ENCODE peak calls at places on chromosomes 11 and 22, in five cellular contexts. One of them, this sample, is unnamed.

GRCh38 chr11:61776561-61777075 is 15.8 kb downstream of the TMEM258 start:
- DNase-seq in skeletal muscle cell: peak
- DNase-seq in NCI-H1694: no peak
- DNase-seq in T-cell: peak
- DNase-seq in GM18507: peak
- DNase-seq in this sample: no peak

GRCh38 chr11:11788067-11788710 is 53.6 kb upstream of the USP47 start:
- DNase-seq in skeletal muscle cell: no peak
- DNase-seq in NCI-H1694: no peak
- DNase-seq in T-cell: no peak
- DNase-seq in GM18507: no peak
- DNase-seq in this sample: no peak

GRCh38 chr11:134207538-134208239 is 16.1 kb downstream of the NCAPD3 start:
- DNase-seq in skeletal muscle cell: no peak
- DNase-seq in NCI-H1694: no peak
- DNase-seq in T-cell: peak
- DNase-seq in GM18507: no peak
- DNase-seq in this sample: peak

GRCh38 chr11:100942016-100942415 is 187.6 kb downstream of the PGR start:
- DNase-seq in skeletal muscle cell: no peak
- DNase-seq in NCI-H1694: no peak
- DNase-seq in T-cell: no peak
- DNase-seq in GM18507: no peak
- DNase-seq in this sample: no peak

GRCh38 chr11:96356837-96357236 is 13.8 kb upstream of the MAML2 start:
- DNase-seq in skeletal muscle cell: no peak
- DNase-seq in NCI-H1694: no peak
- DNase-seq in T-cell: no peak
- DNase-seq in GM18507: no peak
- DNase-seq in this sample: no peak

GRCh38 chr11:15276616-15277015 is 161.9 kb downstream of the INSC start:
- DNase-seq in skeletal muscle cell: no peak
- DNase-seq in NCI-H1694: no peak
- DNase-seq in T-cell: no peak
- DNase-seq in GM18507: no peak
- DNase-seq in this sample: no peak

GRCh38 chr11:30254307-30255298 is 23.8 kb downstream of the FSHB start:
- DNase-seq in skeletal muscle cell: no peak
- DNase-seq in NCI-H1694: no peak
- DNase-seq in T-cell: no peak
- DNase-seq in GM18507: no peak
- DNase-seq in this sample: no peak

GRCh38 chr11:13880719-13881118 is 81.8 kb upstream of the SPON1 start:
- DNase-seq in skeletal muscle cell: no peak
- DNase-seq in NCI-H1694: no peak
- DNase-seq in T-cell: no peak
- DNase-seq in GM18507: no peak
- DNase-seq in this sample: no peak

GRCh38 chr22:22583030-22583429 is 24.0 kb upstream of the PRAME start:
- DNase-seq in skeletal muscle cell: no peak
- DNase-seq in NCI-H1694: no peak
- DNase-seq in T-cell: no peak
- DNase-seq in GM18507: no peak
- DNase-seq in this sample: no peak

GRCh38 chr22:34877506-34877905 is 188.5 kb upstream of the ISX start:
- DNase-seq in skeletal muscle cell: no peak
- DNase-seq in NCI-H1694: no peak
- DNase-seq in T-cell: no peak
- DNase-seq in GM18507: no peak
- DNase-seq in this sample: no peak

GRCh38 chr11:26480041-26480440 is 92.0 kb downstream of the MUC15 start:
- DNase-seq in skeletal muscle cell: no peak
- DNase-seq in NCI-H1694: no peak
- DNase-seq in T-cell: no peak
- DNase-seq in GM18507: no peak
- DNase-seq in this sample: no peak

GRCh38 chr11:121687961-121688566 is 235.3 kb upstream of the SORL1-AS1 start:
- DNase-seq in skeletal muscle cell: peak
- DNase-seq in NCI-H1694: no peak
- DNase-seq in T-cell: no peak
- DNase-seq in GM18507: no peak
- DNase-seq in this sample: no peak

GRCh38 chr22:47164514-47165337 is 402.3 kb downstream of the TBC1D22A start:
- DNase-seq in skeletal muscle cell: no peak
- DNase-seq in NCI-H1694: no peak
- DNase-seq in T-cell: no peak
- DNase-seq in GM18507: no peak
- DNase-seq in this sample: no peak

GRCh38 chr11:120400564-120401364 is 64.6 kb downstream of the ARHGEF12 start:
- DNase-seq in skeletal muscle cell: peak
- DNase-seq in NCI-H1694: no peak
- DNase-seq in T-cell: no peak
- DNase-seq in GM18507: no peak
- DNase-seq in this sample: no peak

GRCh38 chr11:133406493-133406892 is 125.8 kb downstream of the OPCML start:
- DNase-seq in skeletal muscle cell: no peak
- DNase-seq in NCI-H1694: no peak
- DNase-seq in T-cell: no peak
- DNase-seq in GM18507: no peak
- DNase-seq in this sample: no peak

GRCh38 chr22:35400335-35400680 is 368 bp downstream of the MCM5 start:
- DNase-seq in skeletal muscle cell: no peak
- DNase-seq in NCI-H1694: no peak
- DNase-seq in T-cell: no peak
- DNase-seq in GM18507: no peak
- DNase-seq in this sample: no peak

GRCh38 chr11:35165416-35166368 is 26.7 kb downstream of the CD44 start:
- DNase-seq in skeletal muscle cell: no peak
- DNase-seq in NCI-H1694: no peak
- DNase-seq in T-cell: peak
- DNase-seq in GM18507: peak
- DNase-seq in this sample: peak

GRCh38 chr22:43884600-43885318 is 7.1 kb downstream of the PNPLA5 start:
- DNase-seq in skeletal muscle cell: no peak
- DNase-seq in NCI-H1694: peak
- DNase-seq in T-cell: no peak
- DNase-seq in GM18507: peak
- DNase-seq in this sample: no peak

GRCh38 chr11:34174411-34175041 is 69.1 kb downstream of the NAT10 start:
- DNase-seq in skeletal muscle cell: no peak
- DNase-seq in NCI-H1694: peak
- DNase-seq in T-cell: peak
- DNase-seq in GM18507: peak
- DNase-seq in this sample: peak

GRCh38 chr11:66701432-66702240 is 23.9 kb upstream of the RBM4B start:
- DNase-seq in skeletal muscle cell: no peak
- DNase-seq in NCI-H1694: no peak
- DNase-seq in T-cell: no peak
- DNase-seq in GM18507: no peak
- DNase-seq in this sample: no peak

GRCh38 chr22:50218996-50219727 is 18.4 kb downstream of the SELENOO start:
- DNase-seq in skeletal muscle cell: peak
- DNase-seq in NCI-H1694: peak
- DNase-seq in T-cell: no peak
- DNase-seq in GM18507: no peak
- DNase-seq in this sample: no peak

GRCh38 chr11:94774345-94774744 is 6.2 kb downstream of the AMOTL1 start:
- DNase-seq in skeletal muscle cell: no peak
- DNase-seq in NCI-H1694: no peak
- DNase-seq in T-cell: no peak
- DNase-seq in GM18507: no peak
- DNase-seq in this sample: no peak

GRCh38 chr22:50505776-50506610 is 1.5 kb downstream of the LMF2 start:
- DNase-seq in skeletal muscle cell: no peak
- DNase-seq in NCI-H1694: peak
- DNase-seq in T-cell: no peak
- DNase-seq in GM18507: no peak
- DNase-seq in this sample: no peak

GRCh38 chr11:131744847-131745246 is 374.4 kb downstream of the NTM start:
- DNase-seq in skeletal muscle cell: peak
- DNase-seq in NCI-H1694: no peak
- DNase-seq in T-cell: no peak
- DNase-seq in GM18507: no peak
- DNase-seq in this sample: no peak

GRCh38 chr11:1916132-1916985 is 3.1 kb upstream of the TNNT3 start:
- DNase-seq in skeletal muscle cell: no peak
- DNase-seq in NCI-H1694: no peak
- DNase-seq in T-cell: no peak
- DNase-seq in GM18507: no peak
- DNase-seq in this sample: no peak

GRCh38 chr11:10392680-10393079 is 62.4 kb upstream of the AMPD3 start:
- DNase-seq in skeletal muscle cell: no peak
- DNase-seq in NCI-H1694: no peak
- DNase-seq in T-cell: no peak
- DNase-seq in GM18507: no peak
- DNase-seq in this sample: no peak

GRCh38 chr22:48188211-48188845 is 1425.9 kb downstream of the TBC1D22A start:
- DNase-seq in skeletal muscle cell: no peak
- DNase-seq in NCI-H1694: no peak
- DNase-seq in T-cell: no peak
- DNase-seq in GM18507: no peak
- DNase-seq in this sample: no peak

GRCh38 chr22:43723816-43724215 is 88.3 kb downstream of the EFCAB6 start:
- DNase-seq in skeletal muscle cell: no peak
- DNase-seq in NCI-H1694: no peak
- DNase-seq in T-cell: no peak
- DNase-seq in GM18507: no peak
- DNase-seq in this sample: no peak

GRCh38 chr11:103055174-103055890 is 36.6 kb downstream of the DCUN1D5 start:
- DNase-seq in skeletal muscle cell: no peak
- DNase-seq in NCI-H1694: no peak
- DNase-seq in T-cell: no peak
- DNase-seq in GM18507: no peak
- DNase-seq in this sample: no peak

GRCh38 chr22:24067587-24068376 is 56.7 kb downstream of the CABIN1 start:
- DNase-seq in skeletal muscle cell: no peak
- DNase-seq in NCI-H1694: no peak
- DNase-seq in T-cell: no peak
- DNase-seq in GM18507: no peak
- DNase-seq in this sample: no peak

GRCh38 chr11:65844231-65844872 is 10.6 kb downstream of the SNX32 start:
- DNase-seq in skeletal muscle cell: no peak
- DNase-seq in NCI-H1694: no peak
- DNase-seq in T-cell: no peak
- DNase-seq in GM18507: no peak
- DNase-seq in this sample: no peak

GRCh38 chr11:67302571-67303131 is 679 bp upstream of the SSH3 start:
- DNase-seq in skeletal muscle cell: no peak
- DNase-seq in NCI-H1694: no peak
- DNase-seq in T-cell: no peak
- DNase-seq in GM18507: no peak
- DNase-seq in this sample: no peak

GRCh38 chr11:9922806-9923205 is 258.9 kb downstream of the SWAP70 start:
- DNase-seq in skeletal muscle cell: no peak
- DNase-seq in NCI-H1694: no peak
- DNase-seq in T-cell: no peak
- DNase-seq in GM18507: no peak
- DNase-seq in this sample: no peak

GRCh38 chr11:8930456-8931175 is 2.1 kb downstream of the C11orf16 start:
- DNase-seq in skeletal muscle cell: no peak
- DNase-seq in NCI-H1694: no peak
- DNase-seq in T-cell: no peak
- DNase-seq in GM18507: no peak
- DNase-seq in this sample: no peak

GRCh38 chr22:35863432-35863831 is 145.8 kb downstream of the APOL5 start:
- DNase-seq in skeletal muscle cell: no peak
- DNase-seq in NCI-H1694: no peak
- DNase-seq in T-cell: no peak
- DNase-seq in GM18507: no peak
- DNase-seq in this sample: no peak

GRCh38 chr11:63769044-63769718 is 606 bp upstream of the ZFTA start:
- DNase-seq in skeletal muscle cell: no peak
- DNase-seq in NCI-H1694: no peak
- DNase-seq in T-cell: peak
- DNase-seq in GM18507: no peak
- DNase-seq in this sample: peak

GRCh38 chr11:104320091-104320490 is 156.1 kb upstream of the PDGFD start:
- DNase-seq in skeletal muscle cell: no peak
- DNase-seq in NCI-H1694: no peak
- DNase-seq in T-cell: no peak
- DNase-seq in GM18507: no peak
- DNase-seq in this sample: no peak

GRCh38 chr11:105135873-105136272 is 3.7 kb downstream of the CARD18 start:
- DNase-seq in skeletal muscle cell: no peak
- DNase-seq in NCI-H1694: no peak
- DNase-seq in T-cell: no peak
- DNase-seq in GM18507: no peak
- DNase-seq in this sample: no peak

GRCh38 chr22:29469755-29470154 is 10.3 kb upstream of the NEFH start:
- DNase-seq in skeletal muscle cell: no peak
- DNase-seq in NCI-H1694: no peak
- DNase-seq in T-cell: no peak
- DNase-seq in GM18507: no peak
- DNase-seq in this sample: no peak